ENCODE peak calls at places on chromosomes 11 and 22, in six cellular contexts. One of them, this sample, is unnamed.

GRCh38 chr11:72670041-72670440 is 4.2 kb downstream of the PDE2A start:
- DNase-seq in HTR-8/SVneo: no peak
- DNase-seq in fibroblast of villous mesenchyme: no peak
- DNase-seq in H7: peak
- DNase-seq in stimulated activated CD8-positive, alpha-beta memory T cell treated with anti-CD3 and anti-CD28 coated beads, Interleukin-15, amount 100 ng/mL, for 24 hours: no peak
- DNase-seq in GM20000: no peak
- DNase-seq in this sample: no peak

GRCh38 chr22:39129081-39129480 is 23.4 kb downstream of the CBX7 start:
- DNase-seq in stimulated activated CD8-positive, alpha-beta memory T cell treated with anti-CD3 and anti-CD28 coated beads, Interleukin-15, amount 100 ng/mL, for 24 hours: no peak
- DNase-seq in HTR-8/SVneo: no peak
- DNase-seq in GM20000: no peak
- DNase-seq in fibroblast of villous mesenchyme: no peak
- DNase-seq in H7: no peak
- DNase-seq in this sample: no peak

GRCh38 chr22:40588726-40589125 is 47.8 kb downstream of the MRTFA start:
- DNase-seq in stimulated activated CD8-positive, alpha-beta memory T cell treated with anti-CD3 and anti-CD28 coated beads, Interleukin-15, amount 100 ng/mL, for 24 hours: no peak
- DNase-seq in HTR-8/SVneo: no peak
- DNase-seq in fibroblast of villous mesenchyme: peak
- DNase-seq in GM20000: no peak
- DNase-seq in H7: no peak
- DNase-seq in this sample: no peak

GRCh38 chr11:73292481-73292880 is 15.6 kb upstream of the ARHGEF17 start:
- DNase-seq in GM20000: no peak
- DNase-seq in HTR-8/SVneo: no peak
- DNase-seq in stimulated activated CD8-positive, alpha-beta memory T cell treated with anti-CD3 and anti-CD28 coated beads, Interleukin-15, amount 100 ng/mL, for 24 hours: no peak
- DNase-seq in H7: peak
- DNase-seq in fibroblast of villous mesenchyme: no peak
- DNase-seq in this sample: no peak

GRCh38 chr22:22593964-22594656 is 35.0 kb upstream of the PRAME start:
- DNase-seq in GM20000: peak
- DNase-seq in fibroblast of villous mesenchyme: peak
- DNase-seq in H7: peak
- DNase-seq in stimulated activated CD8-positive, alpha-beta memory T cell treated with anti-CD3 and anti-CD28 coated beads, Interleukin-15, amount 100 ng/mL, for 24 hours: no peak
- DNase-seq in HTR-8/SVneo: peak
- DNase-seq in this sample: peak

GRCh38 chr11:24155792-24156191 is 341.1 kb upstream of the LUZP2 start:
- DNase-seq in GM20000: no peak
- DNase-seq in H7: peak
- DNase-seq in stimulated activated CD8-positive, alpha-beta memory T cell treated with anti-CD3 and anti-CD28 coated beads, Interleukin-15, amount 100 ng/mL, for 24 hours: no peak
- DNase-seq in HTR-8/SVneo: no peak
- DNase-seq in fibroblast of villous mesenchyme: no peak
- DNase-seq in this sample: no peak

GRCh38 chr11:133399855-133400625 is 132.3 kb downstream of the OPCML start:
- DNase-seq in HTR-8/SVneo: no peak
- DNase-seq in fibroblast of villous mesenchyme: no peak
- DNase-seq in H7: no peak
- DNase-seq in stimulated activated CD8-positive, alpha-beta memory T cell treated with anti-CD3 and anti-CD28 coated beads, Interleukin-15, amount 100 ng/mL, for 24 hours: no peak
- DNase-seq in GM20000: no peak
- DNase-seq in this sample: no peak

GRCh38 chr11:3865388-3866193 is 10.1 kb downstream of the STIM1 start:
- DNase-seq in GM20000: no peak
- DNase-seq in fibroblast of villous mesenchyme: peak
- DNase-seq in H7: no peak
- DNase-seq in HTR-8/SVneo: no peak
- DNase-seq in stimulated activated CD8-positive, alpha-beta memory T cell treated with anti-CD3 and anti-CD28 coated beads, Interleukin-15, amount 100 ng/mL, for 24 hours: no peak
- DNase-seq in this sample: no peak

GRCh38 chr22:45240810-45241631 is at the start of gene KIAA0930:
- DNase-seq in stimulated activated CD8-positive, alpha-beta memory T cell treated with anti-CD3 and anti-CD28 coated beads, Interleukin-15, amount 100 ng/mL, for 24 hours: peak
- DNase-seq in GM20000: peak
- DNase-seq in H7: peak
- DNase-seq in fibroblast of villous mesenchyme: peak
- DNase-seq in HTR-8/SVneo: peak
- DNase-seq in this sample: peak

GRCh38 chr11:61538636-61538961 is 30.1 kb downstream of the LRRC10B start:
- DNase-seq in H7: no peak
- DNase-seq in GM20000: no peak
- DNase-seq in stimulated activated CD8-positive, alpha-beta memory T cell treated with anti-CD3 and anti-CD28 coated beads, Interleukin-15, amount 100 ng/mL, for 24 hours: no peak
- DNase-seq in fibroblast of villous mesenchyme: no peak
- DNase-seq in HTR-8/SVneo: no peak
- DNase-seq in this sample: no peak

GRCh38 chr11:67076202-67076601 is 19.6 kb downstream of the RHOD start:
- DNase-seq in HTR-8/SVneo: no peak
- DNase-seq in H7: no peak
- DNase-seq in GM20000: no peak
- DNase-seq in fibroblast of villous mesenchyme: no peak
- DNase-seq in stimulated activated CD8-positive, alpha-beta memory T cell treated with anti-CD3 and anti-CD28 coated beads, Interleukin-15, amount 100 ng/mL, for 24 hours: no peak
- DNase-seq in this sample: no peak

GRCh38 chr22:24592144-24592845 is 578 bp downstream of the LRRC75B start:
- DNase-seq in H7: peak
- DNase-seq in HTR-8/SVneo: peak
- DNase-seq in stimulated activated CD8-positive, alpha-beta memory T cell treated with anti-CD3 and anti-CD28 coated beads, Interleukin-15, amount 100 ng/mL, for 24 hours: no peak
- DNase-seq in GM20000: peak
- DNase-seq in fibroblast of villous mesenchyme: peak
- DNase-seq in this sample: no peak

GRCh38 chr11:64999478-64999877 is 2.7 kb upstream of the BATF2 start:
- DNase-seq in H7: no peak
- DNase-seq in fibroblast of villous mesenchyme: no peak
- DNase-seq in stimulated activated CD8-positive, alpha-beta memory T cell treated with anti-CD3 and anti-CD28 coated beads, Interleukin-15, amount 100 ng/mL, for 24 hours: no peak
- DNase-seq in GM20000: no peak
- DNase-seq in HTR-8/SVneo: no peak
- DNase-seq in this sample: no peak

GRCh38 chr11:3093281-3094191 is 36.3 kb upstream of the CARS1 start:
- DNase-seq in HTR-8/SVneo: no peak
- DNase-seq in H7: peak
- DNase-seq in fibroblast of villous mesenchyme: no peak
- DNase-seq in stimulated activated CD8-positive, alpha-beta memory T cell treated with anti-CD3 and anti-CD28 coated beads, Interleukin-15, amount 100 ng/mL, for 24 hours: no peak
- DNase-seq in GM20000: no peak
- DNase-seq in this sample: no peak

GRCh38 chr11:69839516-69839915 is 20.3 kb upstream of the FGF3 start:
- DNase-seq in H7: no peak
- DNase-seq in fibroblast of villous mesenchyme: no peak
- DNase-seq in HTR-8/SVneo: no peak
- DNase-seq in stimulated activated CD8-positive, alpha-beta memory T cell treated with anti-CD3 and anti-CD28 coated beads, Interleukin-15, amount 100 ng/mL, for 24 hours: no peak
- DNase-seq in GM20000: no peak
- DNase-seq in this sample: no peak

GRCh38 chr11:206516-207212 is 535 bp downstream of the BET1L start:
- DNase-seq in HTR-8/SVneo: no peak
- DNase-seq in GM20000: peak
- DNase-seq in H7: peak
- DNase-seq in stimulated activated CD8-positive, alpha-beta memory T cell treated with anti-CD3 and anti-CD28 coated beads, Interleukin-15, amount 100 ng/mL, for 24 hours: no peak
- DNase-seq in fibroblast of villous mesenchyme: peak
- DNase-seq in this sample: no peak

GRCh38 chr22:29621761-29622526 is 18.5 kb downstream of the NF2 start:
- DNase-seq in HTR-8/SVneo: peak
- DNase-seq in stimulated activated CD8-positive, alpha-beta memory T cell treated with anti-CD3 and anti-CD28 coated beads, Interleukin-15, amount 100 ng/mL, for 24 hours: no peak
- DNase-seq in GM20000: no peak
- DNase-seq in H7: no peak
- DNase-seq in fibroblast of villous mesenchyme: peak
- DNase-seq in this sample: no peak

GRCh38 chr11:69823641-69824285 is 4.5 kb upstream of the FGF3 start:
- DNase-seq in fibroblast of villous mesenchyme: no peak
- DNase-seq in H7: peak
- DNase-seq in stimulated activated CD8-positive, alpha-beta memory T cell treated with anti-CD3 and anti-CD28 coated beads, Interleukin-15, amount 100 ng/mL, for 24 hours: no peak
- DNase-seq in GM20000: no peak
- DNase-seq in HTR-8/SVneo: no peak
- DNase-seq in this sample: no peak

GRCh38 chr11:88384678-88385015 is 47.1 kb upstream of the CTSC start:
- DNase-seq in fibroblast of villous mesenchyme: peak
- DNase-seq in stimulated activated CD8-positive, alpha-beta memory T cell treated with anti-CD3 and anti-CD28 coated beads, Interleukin-15, amount 100 ng/mL, for 24 hours: no peak
- DNase-seq in H7: no peak
- DNase-seq in GM20000: no peak
- DNase-seq in HTR-8/SVneo: no peak
- DNase-seq in this sample: no peak

GRCh38 chr22:50060441-50061140 is 2.5 kb upstream of the TTLL8 start:
- DNase-seq in HTR-8/SVneo: no peak
- DNase-seq in stimulated activated CD8-positive, alpha-beta memory T cell treated with anti-CD3 and anti-CD28 coated beads, Interleukin-15, amount 100 ng/mL, for 24 hours: no peak
- DNase-seq in H7: peak
- DNase-seq in fibroblast of villous mesenchyme: no peak
- DNase-seq in GM20000: no peak
- DNase-seq in this sample: no peak

GRCh38 chr11:72631806-72632731 is 42.2 kb downstream of the PDE2A start:
- DNase-seq in H7: peak
- DNase-seq in fibroblast of villous mesenchyme: peak
- DNase-seq in stimulated activated CD8-positive, alpha-beta memory T cell treated with anti-CD3 and anti-CD28 coated beads, Interleukin-15, amount 100 ng/mL, for 24 hours: no peak
- DNase-seq in GM20000: no peak
- DNase-seq in HTR-8/SVneo: no peak
- DNase-seq in this sample: no peak

GRCh38 chr11:3167143-3168119 is 2.3 kb upstream of the OSBPL5 start:
- DNase-seq in H7: peak
- DNase-seq in fibroblast of villous mesenchyme: no peak
- DNase-seq in HTR-8/SVneo: no peak
- DNase-seq in stimulated activated CD8-positive, alpha-beta memory T cell treated with anti-CD3 and anti-CD28 coated beads, Interleukin-15, amount 100 ng/mL, for 24 hours: no peak
- DNase-seq in GM20000: no peak
- DNase-seq in this sample: no peak

GRCh38 chr11:1953489-1954284 is 6.6 kb downstream of the MRPL23 start:
- DNase-seq in H7: no peak
- DNase-seq in stimulated activated CD8-positive, alpha-beta memory T cell treated with anti-CD3 and anti-CD28 coated beads, Interleukin-15, amount 100 ng/mL, for 24 hours: no peak
- DNase-seq in fibroblast of villous mesenchyme: peak
- DNase-seq in GM20000: no peak
- DNase-seq in HTR-8/SVneo: no peak
- DNase-seq in this sample: no peak

GRCh38 chr11:12921580-12922157 is 87.4 kb upstream of the RASSF10 start:
- DNase-seq in stimulated activated CD8-positive, alpha-beta memory T cell treated with anti-CD3 and anti-CD28 coated beads, Interleukin-15, amount 100 ng/mL, for 24 hours: no peak
- DNase-seq in HTR-8/SVneo: no peak
- DNase-seq in GM20000: no peak
- DNase-seq in fibroblast of villous mesenchyme: no peak
- DNase-seq in H7: peak
- DNase-seq in this sample: no peak

GRCh38 chr22:26168934-26169311 is 339 bp upstream of the SEZ6L start:
- DNase-seq in GM20000: no peak
- DNase-seq in fibroblast of villous mesenchyme: no peak
- DNase-seq in stimulated activated CD8-positive, alpha-beta memory T cell treated with anti-CD3 and anti-CD28 coated beads, Interleukin-15, amount 100 ng/mL, for 24 hours: no peak
- DNase-seq in H7: no peak
- DNase-seq in HTR-8/SVneo: no peak
- DNase-seq in this sample: no peak

GRCh38 chr22:48567213-48567975 is 1260.3 kb downstream of the BRD1 start:
- DNase-seq in stimulated activated CD8-positive, alpha-beta memory T cell treated with anti-CD3 and anti-CD28 coated beads, Interleukin-15, amount 100 ng/mL, for 24 hours: no peak
- DNase-seq in HTR-8/SVneo: no peak
- DNase-seq in H7: no peak
- DNase-seq in GM20000: no peak
- DNase-seq in fibroblast of villous mesenchyme: no peak
- DNase-seq in this sample: no peak

GRCh38 chr11:45538939-45539338 is 126.5 kb downstream of the CHST1 start:
- DNase-seq in H7: no peak
- DNase-seq in GM20000: no peak
- DNase-seq in stimulated activated CD8-positive, alpha-beta memory T cell treated with anti-CD3 and anti-CD28 coated beads, Interleukin-15, amount 100 ng/mL, for 24 hours: no peak
- DNase-seq in fibroblast of villous mesenchyme: no peak
- DNase-seq in HTR-8/SVneo: no peak
- DNase-seq in this sample: no peak

GRCh38 chr22:40484906-40485660 is 114.7 kb downstream of the SGSM3 start:
- DNase-seq in stimulated activated CD8-positive, alpha-beta memory T cell treated with anti-CD3 and anti-CD28 coated beads, Interleukin-15, amount 100 ng/mL, for 24 hours: no peak
- DNase-seq in H7: no peak
- DNase-seq in HTR-8/SVneo: no peak
- DNase-seq in GM20000: no peak
- DNase-seq in fibroblast of villous mesenchyme: peak
- DNase-seq in this sample: no peak

GRCh38 chr11:128389461-128389976 is 197.8 kb downstream of the ETS1 start:
- DNase-seq in stimulated activated CD8-positive, alpha-beta memory T cell treated with anti-CD3 and anti-CD28 coated beads, Interleukin-15, amount 100 ng/mL, for 24 hours: no peak
- DNase-seq in HTR-8/SVneo: no peak
- DNase-seq in fibroblast of villous mesenchyme: no peak
- DNase-seq in GM20000: no peak
- DNase-seq in H7: no peak
- DNase-seq in this sample: no peak

GRCh38 chr11:115672412-115672811 is 168.2 kb upstream of the CADM1 start:
- DNase-seq in HTR-8/SVneo: no peak
- DNase-seq in H7: no peak
- DNase-seq in GM20000: no peak
- DNase-seq in stimulated activated CD8-positive, alpha-beta memory T cell treated with anti-CD3 and anti-CD28 coated beads, Interleukin-15, amount 100 ng/mL, for 24 hours: no peak
- DNase-seq in fibroblast of villous mesenchyme: no peak
- DNase-seq in this sample: no peak

GRCh38 chr11:86637976-86638375 is 34.4 kb downstream of the ME3 start:
- DNase-seq in HTR-8/SVneo: no peak
- DNase-seq in H7: no peak
- DNase-seq in GM20000: no peak
- DNase-seq in stimulated activated CD8-positive, alpha-beta memory T cell treated with anti-CD3 and anti-CD28 coated beads, Interleukin-15, amount 100 ng/mL, for 24 hours: no peak
- DNase-seq in fibroblast of villous mesenchyme: peak
- DNase-seq in this sample: no peak

GRCh38 chr11:104000798-104001197 is 35.6 kb upstream of the DDI1 start:
- DNase-seq in stimulated activated CD8-positive, alpha-beta memory T cell treated with anti-CD3 and anti-CD28 coated beads, Interleukin-15, amount 100 ng/mL, for 24 hours: no peak
- DNase-seq in GM20000: no peak
- DNase-seq in H7: no peak
- DNase-seq in HTR-8/SVneo: no peak
- DNase-seq in fibroblast of villous mesenchyme: peak
- DNase-seq in this sample: no peak

GRCh38 chr11:4098026-4098621 is 3.5 kb downstream of the RRM1 start:
- DNase-seq in GM20000: no peak
- DNase-seq in HTR-8/SVneo: no peak
- DNase-seq in stimulated activated CD8-positive, alpha-beta memory T cell treated with anti-CD3 and anti-CD28 coated beads, Interleukin-15, amount 100 ng/mL, for 24 hours: no peak
- DNase-seq in H7: no peak
- DNase-seq in fibroblast of villous mesenchyme: peak
- DNase-seq in this sample: no peak